ENCODE peak calls at places on chromosomes 11 and 22, in eight cellular contexts. F is HEK293T; Q is ELF-1; G is stimulated activated CD8-positive, alpha-beta memory T cell treated with anti-CD3 and anti-CD28 coated beads, Interleukin-12 subunit alpha, Interleukin-12 subunit beta, amount 100 ng/mL, for 1 hour; T is cardiac fibroblast; A is activated naive CD4-positive, alpha-beta T cell treated with anti-CD3 and anti-CD28 coated beads, Interleukin-2, amount 50 U/mL, for 72 hours; M is stomach; B is WERI-Rb-1. J is an unnamed sample.

GRCh38 chr11:133403900-133404299 is 128.4 kb downstream of the OPCML start:
- DNase-seq in F (peak; percentile 31), A (no peak), T (no peak), B (peak; percentile 51), G (no peak), Q (peak; percentile 35), M (no peak), J (no peak)

GRCh38 chr11:112219476-112220232 is 6.6 kb upstream of the PTS start:
- DNase-seq in A (no peak), B (peak; percentile 31), G (no peak), Q (peak; percentile 49), M (no peak), T (peak; percentile 86), F (peak; percentile 70), J (peak; percentile 92)

GRCh38 chr11:88188251-88189030 is 13.2 kb upstream of the RAB38 start:
- DNase-seq in T (peak; percentile 61), F (peak; percentile 19), G (no peak), B (peak; percentile 43), A (no peak), Q (peak; percentile 47), M (no peak), J (no peak)

GRCh38 chr22:26526165-26526564 is 13.9 kb upstream of the TFIP11 start:
- DNase-seq in F (no peak), A (no peak), B (no peak), Q (no peak), G (no peak), T (no peak), M (no peak), J (no peak)

GRCh38 chr22:38261478-38261803 is 11.4 kb downstream of the TMEM184B start:
- DNase-seq in M (no peak), B (no peak), A (no peak), G (no peak), F (no peak), Q (no peak), T (no peak), J (no peak)

GRCh38 chr11:110432713-110433392 is 3.1 kb downstream of the FDX1 start:
- DNase-seq in F (no peak), Q (peak; percentile 2), B (no peak), M (no peak), G (no peak), T (peak; percentile 33), A (no peak), J (peak; percentile 29)

GRCh38 chr11:104999716-105000115 is 23.3 kb downstream of the CASP5 start:
- DNase-seq in T (no peak), Q (no peak), G (no peak), B (no peak), M (no peak), F (no peak), A (no peak), J (no peak)

GRCh38 chr11:77374108-77374507 is 72.6 kb upstream of the GDPD4 start:
- DNase-seq in F (no peak), T (no peak), G (no peak), A (no peak), Q (no peak), B (no peak), M (no peak), J (no peak)

GRCh38 chr22:22745225-22746060 is 101.0 kb downstream of the GGTLC2 start:
- DNase-seq in A (no peak), F (peak; percentile 55), M (peak; percentile 48), T (peak; percentile 33), B (peak; percentile 74), Q (peak; percentile 44), G (no peak), J (peak; percentile 53)

GRCh38 chr11:78907636-78908035 is 333.0 kb upstream of the NARS2 start:
- DNase-seq in B (no peak), T (no peak), Q (no peak), G (no peak), A (no peak), M (no peak), F (no peak), J (no peak)

GRCh38 chr11:747176-748006 is at the start of gene TALDO1:
- DNase-seq in B (peak; percentile 94), T (peak; percentile 85), A (peak; percentile 93), F (peak; percentile 95), G (peak; percentile 57), Q (peak; percentile 94), M (peak; percentile 95), J (peak; percentile 84)

GRCh38 chr11:44113572-44113971 is 18.1 kb downstream of the EXT2 start:
- DNase-seq in T (no peak), A (no peak), G (no peak), F (no peak), Q (peak; percentile 16), M (no peak), B (no peak), J (no peak)

GRCh38 chr11:84871116-84871515 is 756.0 kb downstream of the DLG2 start:
- DNase-seq in A (no peak), T (no peak), F (no peak), G (no peak), M (no peak), B (no peak), Q (no peak), J (no peak)